ENCODE peak calls at places on chromosomes 7 and 10, in five cellular contexts. B is NCI-H1694, M is GM23338, K is left cardiac atrium, A is endothelial cell. U is an unnamed sample.

GRCh38 chr7:17150018-17150417 is 148.4 kb upstream of the AHR start:
- DNase-seq in B (no peak), M (no peak), K (no peak), A (no peak), U (no peak)

GRCh38 chr7:51226916-51227535 is 89.6 kb downstream of the COBL start:
- DNase-seq in B (no peak), M (no peak), K (no peak), A (no peak), U (no peak)

GRCh38 chr10:103679096-103679790 is 176.1 kb downstream of the SH3PXD2A start:
- DNase-seq in B (no peak), M (no peak), K (no peak), A (no peak), U (no peak)

GRCh38 chr7:4876586-4876985 is 6.9 kb downstream of the RADIL start:
- DNase-seq in B (no peak), M (no peak), K (no peak), A (no peak), U (no peak)

GRCh38 chr10:33706191-33706590 is 371.7 kb upstream of the NRP1 start:
- DNase-seq in B (no peak), M (no peak), K (peak; percentile 58), A (no peak), U (no peak)

GRCh38 chr10:58517481-58518355 is 5.0 kb downstream of the BICC1 start:
- DNase-seq in B (no peak), M (no peak), K (no peak), A (no peak), U (no peak)

GRCh38 chr10:89426230-89426868 is 12.0 kb downstream of the IFIT5 start:
- DNase-seq in B (peak; percentile 26), M (peak; percentile 77), K (no peak), A (peak; percentile 12), U (peak; percentile 60)

GRCh38 chr10:108639010-108639409 is 1284.3 kb downstream of the XPNPEP1 start:
- DNase-seq in B (no peak), M (no peak), K (no peak), A (no peak), U (no peak)

GRCh38 chr10:93115661-93116383 is 42.1 kb downstream of the CYP26A1 start:
- DNase-seq in B (no peak), M (peak; percentile 92), K (peak; percentile 72), A (peak; percentile 76), U (peak; percentile 73)

GRCh38 chr10:123926401-123927264 is 35.0 kb upstream of the CPXM2 start:
- DNase-seq in B (no peak), M (no peak), K (no peak), A (no peak), U (no peak)

GRCh38 chr7:158727690-158728089 is 23.1 kb upstream of the NCAPG2 start:
- DNase-seq in B (no peak), M (no peak), K (no peak), A (no peak), U (no peak)

GRCh38 chr10:35607475-35608316 is 2.6 kb downstream of the GJD4 start:
- DNase-seq in B (no peak), M (peak; percentile 60), K (peak; percentile 33), A (no peak), U (no peak)

GRCh38 chr7:77327067-77327931 is 88.8 kb downstream of the GSAP start:
- DNase-seq in B (no peak), M (no peak), K (peak; percentile 41), A (no peak), U (no peak)

GRCh38 chr10:130770018-130770630 is 541.4 kb downstream of the TCERG1L start:
- DNase-seq in B (no peak), M (no peak), K (no peak), A (no peak), U (no peak)

GRCh38 chr7:89029864-89030263 is 234.3 kb upstream of the TEX47 start:
- DNase-seq in B (no peak), M (no peak), K (no peak), A (no peak), U (no peak)

GRCh38 chr7:134086998-134087735 is 40.0 kb upstream of the LRGUK start:
- DNase-seq in B (no peak), M (no peak), K (no peak), A (no peak), U (no peak)

GRCh38 chr10:30062090-30062489 is 2.7 kb upstream of the JCAD start:
- DNase-seq in B (no peak), M (no peak), K (no peak), A (no peak), U (no peak)